ENCODE peak calls at places on chromosome 17, in ten cellular contexts. S is Peyer's patch; Q is CD4-positive, alpha-beta memory T cell; G is stomach; T is A673; U is GM23248; X is H7; N is CD4-positive, alpha-beta T cell; M is body of pancreas; W is prostate gland. R is an unnamed sample.
A peak's percentile ranks its signal among the peaks of the same experiment; 100 is the strongest.

GRCh38 chr17:50102164-50102991 is 7.2 kb downstream of the PDK2 start:
- DNase-seq in X (no peak), U (no peak), M (peak; percentile 85), W (no peak), N (no peak), S (peak; percentile 94), G (peak; percentile 90), Q (no peak), T (no peak), R (no peak)

GRCh38 chr17:34386925-34387550 is 24.0 kb upstream of the CCL1 start:
- DNase-seq in T (no peak), Q (no peak), N (no peak), X (no peak), M (no peak), U (peak; percentile 12), W (no peak), G (no peak), S (no peak), R (no peak)

GRCh38 chr17:57810740-57811632 is 38.9 kb downstream of the MRPS23 start:
- DNase-seq in G (no peak), W (peak; percentile 28), Q (no peak), S (no peak), M (peak; percentile 37), X (peak; percentile 32), N (no peak), U (peak; percentile 52), T (peak; percentile 98), R (no peak)

GRCh38 chr17:43333438-43333943 is 65.3 kb upstream of the ARL4D start:
- DNase-seq in U (no peak), W (no peak), S (no peak), X (no peak), G (no peak), Q (no peak), M (no peak), N (no peak), T (no peak), R (no peak)

GRCh38 chr17:36592316-36592710 is 634 bp downstream of the DHRS11 start:
- DNase-seq in U (peak; percentile 62), S (peak; percentile 53), T (peak; percentile 4), M (peak; percentile 29), Q (no peak), X (peak; percentile 87), N (no peak), W (no peak), G (no peak), R (peak; percentile 9)

GRCh38 chr17:29076087-29076486 is 33.1 kb downstream of the PIPOX start:
- DNase-seq in N (no peak), M (no peak), Q (no peak), U (no peak), X (peak; percentile 23), S (no peak), T (no peak), W (no peak), G (no peak), R (no peak)

GRCh38 chr17:50926523-50926922 is 60.4 kb upstream of the TOB1 start:
- DNase-seq in X (no peak), Q (no peak), S (no peak), M (no peak), T (no peak), U (no peak), N (no peak), G (no peak), W (no peak), R (no peak)

GRCh38 chr17:50564916-50565315 is 4.4 kb downstream of the CACNA1G start:
- DNase-seq in Q (peak; percentile 22), X (no peak), U (peak; percentile 93), M (no peak), G (no peak), S (peak; percentile 65), W (no peak), T (peak; percentile 80), N (no peak), R (no peak)

GRCh38 chr17:79330229-79330628 is 255.6 kb downstream of the ENGASE start:
- DNase-seq in G (no peak), Q (no peak), T (no peak), S (no peak), N (no peak), M (no peak), W (no peak), X (no peak), U (no peak), R (no peak)

GRCh38 chr17:27973258-27974044 is 69.0 kb upstream of the NLK start:
- DNase-seq in G (no peak), X (no peak), M (no peak), U (no peak), N (no peak), S (no peak), T (no peak), W (no peak), Q (no peak), R (no peak)

GRCh38 chr17:17877548-17878358 is 41.0 kb upstream of the SREBF1 start:
- DNase-seq in S (peak; percentile 53), W (peak; percentile 87), X (peak; percentile 81), Q (no peak), U (peak; percentile 75), T (peak; percentile 73), N (no peak), G (peak; percentile 89), M (peak; percentile 84), R (no peak)

GRCh38 chr17:63381101-63381729 is 64.9 kb downstream of the CYB561 start:
- DNase-seq in Q (no peak), M (no peak), X (no peak), T (no peak), U (peak; percentile 56), G (no peak), W (no peak), N (no peak), S (no peak), R (no peak)

GRCh38 chr17:59154335-59154720 is 658 bp downstream of the SKA2 start:
- DNase-seq in N (no peak), U (peak; percentile 80), W (peak; percentile 39), Q (peak; percentile 23), M (peak; percentile 44), X (peak; percentile 48), T (peak; percentile 73), S (peak; percentile 61), G (peak; percentile 37), R (peak; percentile 26)

GRCh38 chr17:81384929-81385319 is 10.3 kb upstream of the BAHCC1 start:
- DNase-seq in S (no peak), T (no peak), W (no peak), N (no peak), U (no peak), M (no peak), G (no peak), Q (no peak), X (no peak), R (no peak)

GRCh38 chr17:17779015-17779611 is 57.7 kb downstream of the SREBF1 start:
- DNase-seq in U (no peak), T (no peak), G (no peak), M (no peak), X (no peak), W (no peak), Q (no peak), S (no peak), N (no peak), R (no peak)

GRCh38 chr17:61457226-61457983 is 5.2 kb downstream of the TBX4 start:
- DNase-seq in G (no peak), S (peak; percentile 40), U (peak; percentile 23), T (peak; percentile 16), X (peak; percentile 84), W (no peak), N (no peak), Q (no peak), M (no peak), R (no peak)
- H3K27me3 ChIP-seq in G (peaks cover 95% of the 10 kb centered on the region), S (no peaks in the 10 kb centered on the region), U (peaks cover 99% of the 10 kb centered on the region), T (peaks cover 21% of the 10 kb centered on the region), X (peaks cover 100% of the 10 kb centered on the region), W (peaks cover 37% of the 10 kb centered on the region), N (peaks cover 94% of the 10 kb centered on the region), Q (peaks cover 16% of the 10 kb centered on the region), M (no peaks in the 10 kb centered on the region), R (peaks cover 40% of the 10 kb centered on the region)

GRCh38 chr17:6205525-6205924 is 135.3 kb downstream of the WSCD1 start:
- DNase-seq in M (no peak), G (no peak), X (no peak), N (no peak), Q (no peak), U (no peak), W (no peak), S (no peak), T (no peak), R (no peak)

GRCh38 chr17:6204203-6204722 is 134.1 kb downstream of the WSCD1 start:
- DNase-seq in M (no peak), U (no peak), S (no peak), W (no peak), X (no peak), T (no peak), N (no peak), Q (no peak), G (no peak), R (no peak)

GRCh38 chr17:6209829-6210228 is 139.7 kb downstream of the WSCD1 start:
- DNase-seq in U (no peak), X (no peak), S (no peak), W (no peak), M (no peak), T (no peak), N (no peak), Q (no peak), G (no peak), R (no peak)

GRCh38 chr17:6212766-6213165 is 142.6 kb downstream of the WSCD1 start:
- DNase-seq in M (no peak), S (no peak), Q (no peak), T (no peak), X (no peak), W (no peak), U (no peak), G (no peak), N (no peak), R (no peak)

DNA sequence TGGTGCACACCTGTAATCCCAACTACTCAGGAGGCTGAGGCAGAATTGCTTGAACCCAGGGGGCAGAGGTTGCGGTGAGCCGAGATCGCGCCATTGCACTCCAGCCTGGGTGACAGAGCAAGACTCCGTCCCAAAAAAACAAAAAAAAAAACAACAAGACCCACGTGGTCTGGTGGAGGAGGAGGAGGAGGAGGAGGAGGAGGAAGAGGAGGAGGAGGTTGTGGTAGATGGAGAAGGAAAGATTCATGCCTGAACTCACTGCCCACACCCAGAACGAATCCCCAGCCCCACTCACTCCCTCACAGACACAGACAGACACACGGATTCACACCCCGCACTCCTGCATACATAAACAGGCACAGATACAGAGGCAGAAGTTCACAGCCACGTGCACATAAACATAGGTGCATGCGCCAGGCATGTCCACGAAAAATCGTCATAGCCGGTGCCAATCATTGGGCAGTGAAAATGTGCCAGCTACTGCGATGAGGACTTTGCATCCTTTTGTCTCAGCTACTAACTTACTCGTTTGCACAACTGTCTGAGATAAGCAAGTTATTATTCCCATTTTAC is 138.5 kb downstream of the WSCD1 start:
- DNase-seq in X (no peak), U (no peak), W (no peak), Q (no peak), T (no peak), S (no peak), G (no peak), M (no peak), N (no peak), R (no peak)
- H3K27me3 ChIP-seq in X (no peaks in the 10 kb centered on the region), U (no peaks in the 10 kb centered on the region), W (no peaks in the 10 kb centered on the region), Q (no peaks in the 10 kb centered on the region), T (peaks cover 86% of the 10 kb centered on the region), S (no peaks in the 10 kb centered on the region), G (no peaks in the 10 kb centered on the region), M (no peaks in the 10 kb centered on the region), N (no peaks in the 10 kb centered on the region), R (no peaks in the 10 kb centered on the region)

GRCh38 chr17:48529191-48529979 is 1.4 kb downstream of the HOXB1 start:
- DNase-seq in G (no peak), U (no peak), T (no peak), S (peak; percentile 36), X (peak; percentile 74), Q (no peak), W (no peak), M (no peak), N (no peak), R (no peak)
- H3K27me3 ChIP-seq in G (peaks cover 28% of the 10 kb centered on the region), U (peaks cover 5% of the 10 kb centered on the region), T (no peaks in the 10 kb centered on the region), S (no peaks in the 10 kb centered on the region), X (peaks cover 79% of the 10 kb centered on the region), Q (no peaks in the 10 kb centered on the region), W (no peaks in the 10 kb centered on the region), M (no peaks in the 10 kb centered on the region), N (peaks cover 15% of the 10 kb centered on the region), R (peaks cover 10% of the 10 kb centered on the region)

GRCh38 chr17:74563358-74563757 is 4.0 kb downstream of the CD300H start:
- DNase-seq in T (no peak), W (no peak), N (no peak), Q (no peak), U (no peak), G (no peak), S (no peak), X (no peak), M (no peak), R (no peak)
- H3K27me3 ChIP-seq in T (no peaks in the 10 kb centered on the region), W (no peaks in the 10 kb centered on the region), N (peaks cover 6% of the 10 kb centered on the region), Q (no peaks in the 10 kb centered on the region), U (peaks cover 19% of the 10 kb centered on the region), G (no peaks in the 10 kb centered on the region), S (no peaks in the 10 kb centered on the region), X (no peaks in the 10 kb centered on the region), M (no peaks in the 10 kb centered on the region), R (no peaks in the 10 kb centered on the region)